ENCODE peak calls at places on chromosomes 2 and 18, in nine cellular contexts. O, I, L, T, Z, J, F, K and R are unnamed samples.

GRCh38 chr2:181805228-181806038 is 86.1 kb upstream of the ITPRID2 start:
- DNase-seq in F (no peak), O (peak; percentile 89), Z (peak; percentile 87), J (no peak), L (no peak), I (no peak), K (no peak), T (no peak), R (no peak)

GRCh38 chr2:44233450-44234128 is 41.7 kb upstream of the SLC3A1 start:
- DNase-seq in T (no peak), O (peak; percentile 76), L (peak; percentile 17), F (peak; percentile 45), K (peak; percentile 18), J (no peak), I (no peak), Z (peak; percentile 70), R (no peak)

GRCh38 chr2:187124514-187124913 is 275.5 kb upstream of the ZSWIM2 start:
- DNase-seq in L (no peak), T (no peak), J (no peak), O (no peak), F (no peak), K (no peak), I (no peak), Z (no peak), R (no peak)

GRCh38 chr18:11857177-11857887 is 6.1 kb downstream of the CHMP1B start:
- DNase-seq in K (peak; percentile 43), O (peak; percentile 99), T (no peak), Z (peak; percentile 100), F (peak; percentile 92), L (peak; percentile 89), I (no peak), J (no peak), R (no peak)

GRCh38 chr2:165328272-165328671 is 89.1 kb downstream of the SCN2A start:
- DNase-seq in K (no peak), I (no peak), O (no peak), L (no peak), T (no peak), Z (no peak), J (peak; percentile 22), F (no peak), R (no peak)

GRCh38 chr2:171718720-171719119 is 31.5 kb downstream of the DYNC1I2 start:
- DNase-seq in T (no peak), O (no peak), Z (no peak), J (no peak), I (peak; percentile 40), L (no peak), F (no peak), K (no peak), R (no peak)

GRCh38 chr2:82525744-82526143 is 1933.3 kb downstream of the SUCLG1 start:
- DNase-seq in O (no peak), L (no peak), K (no peak), I (no peak), Z (no peak), F (no peak), T (no peak), J (no peak), R (no peak)

GRCh38 chr2:188588235-188588634 is 296.6 kb downstream of the GULP1 start:
- DNase-seq in F (no peak), O (no peak), J (no peak), I (no peak), T (no peak), L (no peak), Z (no peak), K (no peak), R (no peak)

GRCh38 chr2:60567919-60568874 is 14.7 kb upstream of the BCL11A start:
- DNase-seq in O (no peak), L (no peak), F (no peak), K (no peak), Z (no peak), T (no peak), I (no peak), J (no peak), R (no peak)

GRCh38 chr2:136175466-136175865 is 57.5 kb upstream of the CXCR4 start:
- DNase-seq in T (no peak), F (no peak), L (no peak), O (no peak), I (no peak), Z (no peak), J (no peak), K (no peak), R (no peak)

GRCh38 chr2:113390133-113390849 is 47.2 kb upstream of the ZNG1B start:
- DNase-seq in T (peak; percentile 23), F (peak; percentile 87), Z (peak; percentile 82), O (peak; percentile 72), L (peak; percentile 68), I (peak; percentile 69), J (peak; percentile 73), K (peak; percentile 71), R (no peak)

GRCh38 chr2:241616168-241617125 is 20.5 kb downstream of the THAP4 start:
- DNase-seq in T (no peak), L (no peak), F (no peak), K (no peak), I (no peak), Z (no peak), O (no peak), J (no peak), R (no peak)

GRCh38 chr18:45958730-45959129 is 8.4 kb downstream of the EPG5 start:
- DNase-seq in O (peak; percentile 46), L (no peak), K (no peak), T (no peak), F (no peak), Z (no peak), J (no peak), I (no peak), R (no peak)

GRCh38 chr18:9096698-9097097 is 5.8 kb upstream of the NDUFV2 start:
- DNase-seq in O (no peak), T (no peak), K (no peak), J (no peak), F (no peak), Z (no peak), I (no peak), L (no peak), R (no peak)

GRCh38 chr2:139529045-139529444 is 748.9 kb upstream of the NXPH2 start:
- DNase-seq in I (no peak), J (no peak), Z (no peak), L (peak; percentile 10), O (no peak), K (no peak), F (no peak), T (no peak), R (no peak)

GRCh38 chr2:161416633-161417427 is 733 bp downstream of the TBR1 start:
- DNase-seq in O (no peak), T (no peak), L (no peak), J (no peak), K (peak; percentile 29), I (peak; percentile 26), Z (no peak), F (no peak), R (peak; percentile 46)